ENCODE peak calls at places on chromosomes 16 and 17, in four cellular contexts. E is hepatocyte, I is lung, Y is upper lobe of right lung. O is an unnamed sample.

GRCh38 chr16:83231771-83232170 is 576.0 kb upstream of the HSBP1 start:
- DNase-seq in E (no peak), I (no peak), Y (no peak), O (no peak)

GRCh38 chr17:75084039-75084660 is 3.6 kb upstream of the SLC16A5 start:
- DNase-seq in E (peak; percentile 67), I (no peak), Y (no peak), O (no peak)

GRCh38 chr16:4703906-4704305 is 10.5 kb downstream of the NUDT16L1 start:
- DNase-seq in E (no peak), I (no peak), Y (no peak), O (no peak)

GRCh38 chr17:37762669-37763068 is 17.8 kb upstream of the HNF1B start:
- DNase-seq in E (no peak), I (no peak), Y (no peak), O (no peak)

GRCh38 chr16:68233085-68233834 is 2.7 kb downstream of the ESRP2 start:
- DNase-seq in E (no peak), I (no peak), Y (no peak), O (no peak)

GRCh38 chr16:27097671-27098275 is 31.0 kb downstream of the C16orf82 start:
- DNase-seq in E (no peak), I (no peak), Y (no peak), O (no peak)

GRCh38 chr17:2302740-2303277 is 776 bp downstream of the SMG6 start:
- DNase-seq in E (no peak), I (no peak), Y (no peak), O (no peak)

GRCh38 chr17:82655038-82655479 is 6.8 kb upstream of the WDR45B start:
- DNase-seq in E (peak; percentile 64), I (no peak), Y (no peak), O (no peak)

GRCh38 chr16:14400285-14400977 is 229.6 kb downstream of the PARN start:
- DNase-seq in E (no peak), I (no peak), Y (no peak), O (no peak)

GRCh38 chr17:81025065-81025751 is 9.7 kb upstream of the BAIAP2 start:
- DNase-seq in E (peak; percentile 4), I (peak; percentile 75), Y (peak; percentile 85), O (no peak)

GRCh38 chr16:26189496-26190005 is 497.8 kb downstream of the HS3ST4 start:
- DNase-seq in E (no peak), I (no peak), Y (no peak), O (no peak)

GRCh38 chr16:69699915-69700314 is 26.4 kb downstream of the NQO1 start:
- DNase-seq in E (no peak), I (no peak), Y (no peak), O (no peak)

GRCh38 chr17:78979780-78980623 is at the start of gene LGALS3BP:
- DNase-seq in E (peak; percentile 86), I (peak; percentile 79), Y (peak; percentile 87), O (peak; percentile 51)

GRCh38 chr17:35051183-35051578 is 12.3 kb downstream of the RFFL start:
- DNase-seq in E (no peak), I (no peak), Y (no peak), O (no peak)

GRCh38 chr16:12319464-12320030 is 343.0 kb downstream of the SNX29 start:
- DNase-seq in E (no peak), I (no peak), Y (no peak), O (no peak)

GRCh38 chr17:42203354-42203753 is 9.1 kb upstream of the GHDC start:
- DNase-seq in E (no peak), I (no peak), Y (no peak), O (no peak)

GRCh38 chr16:17329412-17329811 is 141.3 kb downstream of the XYLT1 start:
- DNase-seq in E (no peak), I (no peak), Y (no peak), O (no peak)

GRCh38 chr17:17028059-17028877 is 14.0 kb upstream of the MPRIP start:
- DNase-seq in E (peak; percentile 94), I (peak; percentile 90), Y (peak; percentile 93), O (peak; percentile 88)

GRCh38 chr16:1871974-1872635 is at the start of gene MEIOB:
- DNase-seq in E (peak; percentile 44), I (peak; percentile 55), Y (peak; percentile 70), O (no peak)

GRCh38 chr16:5615868-5616642 is 518.5 kb upstream of the EEF2KMT start:
- DNase-seq in E (peak; percentile 85), I (peak; percentile 33), Y (peak; percentile 77), O (no peak)

GRCh38 chr17:42457107-42457787 is 1.4 kb upstream of the ATP6V0A1 start:
- DNase-seq in E (no peak), I (no peak), Y (no peak), O (no peak)

GRCh38 chr17:32341141-32341856 is 674 bp downstream of the C17orf75 start:
- DNase-seq in E (peak; percentile 41), I (no peak), Y (no peak), O (no peak)

GRCh38 chr17:7186241-7186640 is 7.1 kb upstream of the ASGR1 start:
- DNase-seq in E (no peak), I (no peak), Y (no peak), O (no peak)

GRCh38 chr16:22198547-22199293 is 7.4 kb upstream of the EEF2K start:
- DNase-seq in E (no peak), I (no peak), Y (no peak), O (no peak)
- H3K4me3 ChIP-seq in E (no peak overlapping the region), I (no peak overlapping the region), Y (no peak overlapping the region), O (no peak overlapping the region)

GRCh38 chr16:80824623-80825364 is 20.4 kb upstream of the CDYL2 start:
- DNase-seq in E (peak; percentile 72), I (no peak), Y (no peak), O (peak; percentile 31)
- H3K27me3 ChIP-seq in E (no peaks in the 10 kb centered on the region), I (no peaks in the 10 kb centered on the region), Y (no peaks in the 10 kb centered on the region), O (no peaks in the 10 kb centered on the region)

DNA sequence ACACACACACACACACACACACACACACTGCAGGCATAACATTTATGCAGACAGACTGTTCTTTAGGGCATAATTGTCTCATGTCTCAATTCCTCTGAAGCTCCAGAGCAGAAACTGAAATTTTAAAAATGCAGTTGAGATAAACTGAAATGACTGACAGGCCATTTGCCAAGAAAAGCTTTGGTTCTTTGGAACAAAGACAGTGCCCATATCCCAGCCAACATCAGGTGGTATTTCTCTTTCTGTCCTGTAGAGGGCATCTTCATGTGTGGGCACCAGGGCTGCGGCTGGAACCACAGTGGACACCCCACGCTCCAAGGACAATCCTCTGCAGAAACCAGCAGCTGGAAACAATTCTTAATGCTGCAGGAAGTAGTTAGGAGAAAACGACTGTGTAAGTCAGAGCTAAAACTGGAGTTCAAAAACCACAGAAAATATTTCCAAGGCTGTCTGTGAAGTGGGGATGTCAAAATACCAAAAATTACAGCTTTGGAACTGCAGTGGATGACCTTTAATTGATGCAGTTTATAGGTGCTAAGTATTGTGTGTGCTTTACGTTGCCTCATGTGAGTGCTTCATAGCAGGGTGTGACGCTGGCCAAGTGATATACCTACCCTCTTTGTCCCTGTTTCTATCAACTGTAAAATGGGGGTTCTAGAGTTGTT is 10.6 kb upstream of the MEFV start:
- DNase-seq in E (peak; percentile 30), I (no peak), Y (no peak), O (no peak)
- TF ChIP-seq CTCF in E (peak; percentile 33), I (no peak), Y (peak; percentile 51), O (peak; percentile 26)

GRCh38 chr17:48608494-48608834 is 2.4 kb downstream of the HOXB7 start:
- DNase-seq in E (no peak), I (no peak), Y (no peak), O (no peak)

GRCh38 chr17:48610282-48611211 is at the start of gene HOXB7:
- DNase-seq in E (peak; percentile 65), I (peak; percentile 61), Y (peak; percentile 80), O (no peak)

GRCh38 chr17:48609754-48610281 is 999 bp downstream of the HOXB7 start:
- DNase-seq in E (no peak), I (no peak), Y (no peak), O (no peak)

GRCh38 chr17:48606892-48607241 is 2.1 kb upstream of the HOXB6 start:
- DNase-seq in E (no peak), I (no peak), Y (no peak), O (no peak)

DNA sequence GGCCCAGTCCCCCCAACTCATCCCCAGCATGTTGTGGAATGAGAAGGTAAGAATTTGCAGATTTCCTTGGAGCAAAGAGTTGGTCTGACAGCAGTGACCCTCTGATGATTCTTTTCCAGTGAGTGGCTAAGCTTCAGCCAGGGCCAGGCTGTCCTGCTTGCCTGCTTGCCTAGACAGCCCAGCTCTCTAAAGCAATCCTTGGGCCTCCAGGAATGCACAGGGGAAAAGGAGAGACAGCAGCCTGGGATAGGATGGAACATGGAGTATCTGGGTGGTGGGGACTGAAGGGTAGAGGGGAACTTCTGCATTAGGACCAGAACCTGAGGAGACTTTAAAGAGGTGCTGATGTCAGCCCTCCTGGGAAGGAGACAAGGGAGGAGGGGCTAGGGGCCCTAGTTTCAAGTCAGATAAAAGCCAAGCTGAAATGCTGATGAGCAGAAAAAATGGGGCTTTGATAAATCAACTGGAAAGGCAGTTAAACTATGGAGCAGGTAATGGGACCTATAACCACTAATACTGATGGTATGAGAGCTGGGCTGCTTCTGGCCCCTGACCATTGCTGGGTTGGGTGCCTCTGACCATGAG is 1.8 kb downstream of the HOXB7 start:
- DNase-seq in E (no peak), I (no peak), Y (no peak), O (no peak)
- H3K4me3 ChIP-seq in E (no peak overlapping the region), I (no peak overlapping the region), Y (no peak overlapping the region), O (peak overlapping the region; percentile 73)

DNA sequence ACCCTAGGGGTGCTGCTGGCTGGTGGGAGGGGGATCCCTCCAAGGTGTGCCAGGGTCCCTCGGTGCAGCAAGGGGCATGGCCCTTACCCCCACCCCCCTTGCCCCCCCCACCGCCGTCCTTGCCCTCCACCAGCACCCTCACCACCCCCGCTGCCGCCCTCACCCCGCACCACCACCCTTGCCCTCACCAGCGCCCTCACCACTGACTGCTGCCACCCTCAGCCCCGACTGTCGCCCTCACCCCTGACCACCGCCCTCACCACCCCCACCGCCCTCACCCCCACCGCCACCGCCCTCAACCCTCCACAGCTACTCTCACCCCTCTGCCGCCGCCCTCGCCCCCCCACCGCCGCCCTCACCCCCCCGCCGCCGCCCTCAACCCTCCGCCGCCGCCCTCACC is 23.1 kb upstream of the ACSF3 start:
- DNase-seq in E (no peak), I (no peak), Y (no peak), O (no peak)
- H3K27me3 ChIP-seq in E (no peaks in the 10 kb centered on the region), I (no peaks in the 10 kb centered on the region), Y (peaks cover 16% of the 10 kb centered on the region), O (peaks cover 38% of the 10 kb centered on the region)